ENCODE peak calls at places on chromosome 2, in four cellular contexts. T is MM.1S, C is right atrium auricular region, Q is thoracic aorta. F is an unnamed sample.

GRCh38 chr2:65103013-65103720 is 26.7 kb downstream of the RAB1A start:
- DNase-seq in T (no peak), C (no peak), Q (no peak), F (no peak)

GRCh38 chr2:23273786-23274185 is 111.2 kb upstream of the KLHL29 start:
- DNase-seq in T (no peak), C (no peak), Q (no peak), F (no peak)

GRCh38 chr2:9818097-9818496 is 25.2 kb upstream of the TAF1B start:
- DNase-seq in T (no peak), C (no peak), Q (no peak), F (no peak)

GRCh38 chr2:190996947-190997346 is 17.0 kb downstream of the STAT1 start:
- DNase-seq in T (no peak), C (no peak), Q (no peak), F (no peak)

GRCh38 chr2:172931923-172932520 is 143.6 kb upstream of the MAP3K20 start:
- DNase-seq in T (peak), C (peak), Q (no peak), F (peak)

GRCh38 chr2:107255744-107256143 is 369.8 kb upstream of the ST6GAL2 start:
- DNase-seq in T (no peak), C (no peak), Q (no peak), F (no peak)

GRCh38 chr2:103959174-103960125 is 894.5 kb upstream of the POU3F3 start:
- DNase-seq in T (no peak), C (no peak), Q (no peak), F (no peak)

GRCh38 chr2:37357053-37357452 is 12.6 kb downstream of the QPCT start:
- DNase-seq in T (no peak), C (no peak), Q (no peak), F (no peak)

GRCh38 chr2:231482806-231483391 is 18.6 kb upstream of the NCL start:
- DNase-seq in T (peak), C (peak), Q (no peak), F (peak)

GRCh38 chr2:156182132-156182531 is 150.4 kb downstream of the NR4A2 start:
- DNase-seq in T (no peak), C (no peak), Q (no peak), F (peak)

GRCh38 chr2:161112885-161113284 is 47.3 kb upstream of the TANK start:
- DNase-seq in T (no peak), C (no peak), Q (no peak), F (no peak)

GRCh38 chr2:1494257-1494656 is 81.0 kb downstream of the TPO start:
- DNase-seq in T (no peak), C (no peak), Q (no peak), F (no peak)

GRCh38 chr2:240462073-240462703 is 26.7 kb downstream of the GPC1 start:
- DNase-seq in T (no peak), C (no peak), Q (no peak), F (no peak)

GRCh38 chr2:23900927-23901322 is 26.0 kb downstream of the ATAD2B start:
- DNase-seq in T (no peak), C (no peak), Q (no peak), F (peak)

GRCh38 chr2:119859528-119859927 is 99.8 kb downstream of the PTPN4 start:
- DNase-seq in T (no peak), C (no peak), Q (no peak), F (no peak)

GRCh38 chr2:222709191-222709891 is 37.9 kb downstream of the MOGAT1 start:
- DNase-seq in T (no peak), C (peak), Q (peak), F (peak)

GRCh38 chr2:231611273-231612198 is 18.9 kb downstream of the TEX44 start:
- DNase-seq in T (no peak), C (peak), Q (peak), F (peak)

GRCh38 chr2:42923632-42924425 is 131.4 kb upstream of the HAAO start:
- DNase-seq in T (no peak), C (no peak), Q (no peak), F (no peak)

GRCh38 chr2:135820003-135820618 is 16.9 kb downstream of the LCT start:
- DNase-seq in T (no peak), C (no peak), Q (no peak), F (no peak)

GRCh38 chr2:232890896-232891601 is 21.0 kb downstream of the SNORC start:
- DNase-seq in T (peak), C (no peak), Q (no peak), F (no peak)

GRCh38 chr2:84055816-84056215 is 403.3 kb downstream of the SUCLG1 start:
- DNase-seq in T (no peak), C (no peak), Q (no peak), F (no peak)

GRCh38 chr2:163369111-163369510 is 366.7 kb downstream of the FIGN start:
- DNase-seq in T (no peak), C (no peak), Q (no peak), F (no peak)

GRCh38 chr2:182594286-182594685 is 121.8 kb upstream of the DNAJC10 start:
- DNase-seq in T (no peak), C (no peak), Q (no peak), F (no peak)

GRCh38 chr2:69102234-69102633 is 89.3 kb downstream of the ANTXR1 start:
- DNase-seq in T (no peak), C (no peak), Q (no peak), F (no peak)

GRCh38 chr2:109347626-109348025 is 218.6 kb downstream of the SH3RF3 start:
- DNase-seq in T (no peak), C (peak), Q (no peak), F (no peak)

GRCh38 chr2:135783416-135783815 is 41.8 kb downstream of the UBXN4 start:
- DNase-seq in T (no peak), C (no peak), Q (no peak), F (no peak)

DNA sequence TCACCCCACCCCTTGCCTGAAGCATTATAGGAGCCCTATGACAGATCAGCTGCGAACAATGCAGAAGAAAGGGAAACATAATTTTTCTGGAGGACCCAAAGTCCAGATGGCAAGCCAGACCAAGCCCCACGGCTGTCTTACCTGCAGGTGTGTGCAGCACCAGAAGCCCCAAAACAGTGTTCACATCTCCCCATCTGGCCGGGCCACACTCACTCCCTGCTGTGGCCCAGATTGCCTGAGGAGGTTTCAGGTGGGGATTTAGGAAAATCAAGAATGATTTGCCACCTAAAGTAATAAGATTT is 11.7 kb upstream of the STK17B start:
- DNase-seq in T (peak), C (no peak), Q (no peak), F (no peak)
- H3K27ac ChIP-seq in T (peak), C (no peak), Q (no peak), F (peak)

GRCh38 chr2:198137733-198138132 is 333.3 kb downstream of the PLCL1 start:
- DNase-seq in T (no peak), C (no peak), Q (no peak), F (no peak)
- TF ChIP-seq CTCF in T (no peak), C (no peak), Q (no peak), F (no peak)

GRCh38 chr2:215479536-215480240 is 43.8 kb upstream of the FN1 start:
- DNase-seq in T (no peak), C (no peak), Q (no peak), F (no peak)
- H3K27ac ChIP-seq in T (no peak), C (no peak), Q (no peak), F (no peak)

GRCh38 chr2:121689356-121689755 is 40.1 kb upstream of the CLASP1 start:
- DNase-seq in T (no peak), C (no peak), Q (no peak), F (no peak)
- TF ChIP-seq CTCF in T (no peak), C (no peak), Q (no peak), F (no peak)

F was measured in colonic mucosa.